ENCODE peak calls at places on chromosomes 11 and 22, in eight cellular contexts. H is CD8-positive, alpha-beta memory T cell; W is fibroblast of lung; A is cardiac fibroblast; O is hepatocyte; M is activated CD4-positive, alpha-beta T cell treated with anti-CD3 and anti-CD28 coated beads, Interleukin-2, amount 10 ng/mL, durations not matched to agents 7 days and 5 days; I is ELR; D is NCI-H1417. N is an unnamed sample.

GRCh38 chr11:76206327-76207081 is at the start of gene WNT11:
- DNase-seq in H (peak), W (peak), A (peak), O (peak), M (no peak), I (peak), D (peak), N (peak)

GRCh38 chr11:119618208-119618909 is 110.6 kb downstream of the NECTIN1 start:
- DNase-seq in H (no peak), W (no peak), A (peak), O (no peak), M (no peak), I (no peak), D (no peak), N (no peak)

GRCh38 chr22:37484115-37485005 is 1.8 kb downstream of the MFNG start:
- DNase-seq in H (peak), W (no peak), A (no peak), O (no peak), M (peak), I (no peak), D (peak), N (no peak)

GRCh38 chr22:40051322-40051721 is 56.6 kb downstream of the FAM83F start:
- DNase-seq in H (no peak), W (no peak), A (no peak), O (no peak), M (peak), I (no peak), D (no peak), N (no peak)

GRCh38 chr22:49956418-49956770 is 4.2 kb upstream of the PIM3 start:
- DNase-seq in H (no peak), W (no peak), A (no peak), O (no peak), M (no peak), I (no peak), D (no peak), N (no peak)

GRCh38 chr22:47826016-47826415 is 1063.6 kb downstream of the TBC1D22A start:
- DNase-seq in H (no peak), W (no peak), A (no peak), O (no peak), M (no peak), I (no peak), D (no peak), N (no peak)

GRCh38 chr11:8260202-8260996 is 3.3 kb downstream of the LMO1 start:
- DNase-seq in H (no peak), W (no peak), A (no peak), O (no peak), M (no peak), I (no peak), D (no peak), N (no peak)

GRCh38 chr11:120894207-120894989 is 129.5 kb upstream of the TBCEL start:
- DNase-seq in H (no peak), W (no peak), A (no peak), O (no peak), M (no peak), I (no peak), D (peak), N (no peak)

GRCh38 chr22:42408815-42409529 is 23.2 kb downstream of the NFAM1 start:
- DNase-seq in H (no peak), W (no peak), A (no peak), O (no peak), M (no peak), I (no peak), D (no peak), N (no peak)

GRCh38 chr11:64577202-64577601 is 13.8 kb upstream of the SLC22A12 start:
- DNase-seq in H (no peak), W (no peak), A (no peak), O (no peak), M (no peak), I (no peak), D (no peak), N (no peak)

GRCh38 chr11:6411594-6412031 is 7.3 kb downstream of the APBB1 start:
- DNase-seq in H (no peak), W (no peak), A (no peak), O (no peak), M (no peak), I (no peak), D (no peak), N (no peak)

GRCh38 chr11:43825217-43825816 is 55.3 kb upstream of the ALKBH3 start:
- DNase-seq in H (peak), W (no peak), A (peak), O (peak), M (peak), I (peak), D (peak), N (peak)

GRCh38 chr11:16779436-16779835 is 41.0 kb downstream of the C11orf58 start:
- DNase-seq in H (no peak), W (no peak), A (no peak), O (no peak), M (no peak), I (no peak), D (no peak), N (no peak)

GRCh38 chr11:61477126-61477525 is 31.4 kb upstream of the LRRC10B start:
- DNase-seq in H (no peak), W (no peak), A (no peak), O (no peak), M (no peak), I (no peak), D (no peak), N (no peak)

GRCh38 chr11:2512431-2513407 is 67.9 kb downstream of the KCNQ1 start:
- DNase-seq in H (no peak), W (no peak), A (no peak), O (peak), M (no peak), I (no peak), D (no peak), N (no peak)

GRCh38 chr11:57260937-57261783 is 24.1 kb upstream of the APLNR start:
- DNase-seq in H (no peak), W (no peak), A (peak), O (no peak), M (no peak), I (no peak), D (peak), N (no peak)

GRCh38 chr22:22702159-22702873 is 57.9 kb downstream of the GGTLC2 start:
- DNase-seq in H (no peak), W (no peak), A (peak), O (peak), M (no peak), I (no peak), D (no peak), N (no peak)

GRCh38 chr11:131118247-131118646 is 202.0 kb upstream of the SNX19 start:
- DNase-seq in H (no peak), W (no peak), A (no peak), O (no peak), M (no peak), I (peak), D (no peak), N (peak)

GRCh38 chr11:115918579-115918978 is 414.4 kb upstream of the CADM1 start:
- DNase-seq in H (no peak), W (no peak), A (no peak), O (no peak), M (no peak), I (no peak), D (no peak), N (peak)

GRCh38 chr11:129230006-129230405 is 37.9 kb upstream of the ARHGAP32 start:
- DNase-seq in H (no peak), W (no peak), A (peak), O (no peak), M (no peak), I (peak), D (no peak), N (no peak)

GRCh38 chr11:29328961-29329441 is 687.8 kb downstream of the KCNA4 start:
- DNase-seq in H (no peak), W (peak), A (peak), O (peak), M (no peak), I (peak), D (no peak), N (peak)

GRCh38 chr11:17649696-17650600 is 69.4 kb upstream of the MYOD1 start:
- DNase-seq in H (no peak), W (peak), A (no peak), O (no peak), M (no peak), I (peak), D (no peak), N (peak)

GRCh38 chr22:47249370-47249928 is 487.0 kb downstream of the TBC1D22A start:
- DNase-seq in H (no peak), W (no peak), A (no peak), O (no peak), M (no peak), I (no peak), D (no peak), N (no peak)

GRCh38 chr11:118979434-118979833 is 7.9 kb downstream of the FOXR1 start:
- DNase-seq in H (no peak), W (no peak), A (no peak), O (no peak), M (no peak), I (no peak), D (no peak), N (no peak)

GRCh38 chr11:15972838-15973237 is 383.5 kb downstream of the SOX6 start:
- DNase-seq in H (no peak), W (no peak), A (no peak), O (no peak), M (no peak), I (no peak), D (no peak), N (no peak)

GRCh38 chr22:29383740-29384139 is 4.6 kb downstream of the AP1B1 start:
- DNase-seq in H (no peak), W (no peak), A (no peak), O (no peak), M (no peak), I (no peak), D (no peak), N (no peak)

GRCh38 chr22:45008853-45009751 is 703 bp downstream of the PHF21B start:
- DNase-seq in H (no peak), W (no peak), A (peak), O (peak), M (no peak), I (peak), D (peak), N (peak)

GRCh38 chr11:10323793-10324170 is 18.9 kb downstream of the ADM start:
- DNase-seq in H (no peak), W (peak), A (peak), O (no peak), M (no peak), I (peak), D (no peak), N (no peak)

GRCh38 chr22:43244385-43244784 is 57.5 kb upstream of the TTLL12 start:
- DNase-seq in H (no peak), W (no peak), A (no peak), O (no peak), M (no peak), I (no peak), D (no peak), N (no peak)

GRCh38 chr11:81224396-81224795 is 1509.3 kb downstream of the FAM181B start:
- DNase-seq in H (no peak), W (no peak), A (no peak), O (no peak), M (no peak), I (no peak), D (no peak), N (peak)

GRCh38 chr22:46465348-46465725 is 72.1 kb downstream of the CELSR1 start:
- DNase-seq in H (no peak), W (no peak), A (no peak), O (no peak), M (no peak), I (no peak), D (no peak), N (no peak)

GRCh38 chr22:26893034-26893710 is 235.8 kb downstream of the MIAT start:
- DNase-seq in H (no peak), W (peak), A (no peak), O (no peak), M (no peak), I (no peak), D (peak), N (peak)

GRCh38 chr22:50184004-50184461 is 1.7 kb upstream of the TRABD start:
- DNase-seq in H (no peak), W (peak), A (peak), O (peak), M (no peak), I (peak), D (no peak), N (no peak)

GRCh38 chr11:35483131-35483800 is 42.1 kb downstream of the PAMR1 start:
- DNase-seq in H (no peak), W (peak), A (peak), O (no peak), M (no peak), I (peak), D (no peak), N (no peak)